ENCODE peak calls at places on chromosomes 7 and 10, in seven cellular contexts. One of them, this sample, is unnamed.

GRCh38 chr10:133278577-133279265 is 2.1 kb upstream of the ADAM8 start:
- DNase-seq in NCI-H1105: no peak
- DNase-seq in cardiac muscle cell: peak
- DNase-seq in HCT116: no peak
- DNase-seq in stimulated activated CD4-positive, alpha-beta T cell treated with anti-CD3 and anti-CD28 coated beads, Interleukin-1b, Interleukin-23, amount 100 ng/mL, for 48 hours: no peak
- DNase-seq in memory B cell: peak
- DNase-seq in AG08396: no peak
- DNase-seq in this sample: no peak

GRCh38 chr7:12111461-12112405 is 99.4 kb upstream of the TMEM106B start:
- DNase-seq in NCI-H1105: no peak
- DNase-seq in cardiac muscle cell: peak
- DNase-seq in HCT116: no peak
- DNase-seq in stimulated activated CD4-positive, alpha-beta T cell treated with anti-CD3 and anti-CD28 coated beads, Interleukin-1b, Interleukin-23, amount 100 ng/mL, for 48 hours: peak
- DNase-seq in memory B cell: no peak
- DNase-seq in AG08396: peak
- DNase-seq in this sample: no peak

GRCh38 chr10:6333973-6334372 is 131.2 kb downstream of the PFKFB3 start:
- DNase-seq in NCI-H1105: no peak
- DNase-seq in cardiac muscle cell: no peak
- DNase-seq in HCT116: no peak
- DNase-seq in stimulated activated CD4-positive, alpha-beta T cell treated with anti-CD3 and anti-CD28 coated beads, Interleukin-1b, Interleukin-23, amount 100 ng/mL, for 48 hours: no peak
- DNase-seq in memory B cell: no peak
- DNase-seq in AG08396: no peak
- DNase-seq in this sample: no peak

GRCh38 chr10:3828404-3829192 is 43.6 kb upstream of the KLF6 start:
- DNase-seq in NCI-H1105: no peak
- DNase-seq in cardiac muscle cell: peak
- DNase-seq in HCT116: no peak
- DNase-seq in stimulated activated CD4-positive, alpha-beta T cell treated with anti-CD3 and anti-CD28 coated beads, Interleukin-1b, Interleukin-23, amount 100 ng/mL, for 48 hours: peak
- DNase-seq in memory B cell: no peak
- DNase-seq in AG08396: peak
- DNase-seq in this sample: no peak

GRCh38 chr7:101564778-101565211 is 64.3 kb downstream of the MYL10 start:
- DNase-seq in NCI-H1105: no peak
- DNase-seq in cardiac muscle cell: no peak
- DNase-seq in HCT116: peak
- DNase-seq in stimulated activated CD4-positive, alpha-beta T cell treated with anti-CD3 and anti-CD28 coated beads, Interleukin-1b, Interleukin-23, amount 100 ng/mL, for 48 hours: no peak
- DNase-seq in memory B cell: no peak
- DNase-seq in AG08396: peak
- DNase-seq in this sample: peak

GRCh38 chr10:127133225-127133624 is 63.2 kb downstream of the INSYN2A start:
- DNase-seq in NCI-H1105: no peak
- DNase-seq in cardiac muscle cell: no peak
- DNase-seq in HCT116: no peak
- DNase-seq in stimulated activated CD4-positive, alpha-beta T cell treated with anti-CD3 and anti-CD28 coated beads, Interleukin-1b, Interleukin-23, amount 100 ng/mL, for 48 hours: no peak
- DNase-seq in memory B cell: no peak
- DNase-seq in AG08396: no peak
- DNase-seq in this sample: no peak

GRCh38 chr10:79266543-79267312 is 80.5 kb upstream of the PPIF start:
- DNase-seq in NCI-H1105: no peak
- DNase-seq in cardiac muscle cell: peak
- DNase-seq in HCT116: no peak
- DNase-seq in stimulated activated CD4-positive, alpha-beta T cell treated with anti-CD3 and anti-CD28 coated beads, Interleukin-1b, Interleukin-23, amount 100 ng/mL, for 48 hours: no peak
- DNase-seq in memory B cell: no peak
- DNase-seq in AG08396: peak
- DNase-seq in this sample: no peak

GRCh38 chr7:47407821-47408674 is 173.9 kb downstream of the TNS3 start:
- DNase-seq in NCI-H1105: no peak
- DNase-seq in cardiac muscle cell: no peak
- DNase-seq in HCT116: no peak
- DNase-seq in stimulated activated CD4-positive, alpha-beta T cell treated with anti-CD3 and anti-CD28 coated beads, Interleukin-1b, Interleukin-23, amount 100 ng/mL, for 48 hours: no peak
- DNase-seq in memory B cell: no peak
- DNase-seq in AG08396: no peak
- DNase-seq in this sample: no peak

GRCh38 chr7:36391436-36392198 is 2.0 kb downstream of the ANLN start:
- DNase-seq in NCI-H1105: peak
- DNase-seq in cardiac muscle cell: no peak
- DNase-seq in HCT116: no peak
- DNase-seq in stimulated activated CD4-positive, alpha-beta T cell treated with anti-CD3 and anti-CD28 coated beads, Interleukin-1b, Interleukin-23, amount 100 ng/mL, for 48 hours: peak
- DNase-seq in memory B cell: no peak
- DNase-seq in AG08396: no peak
- DNase-seq in this sample: no peak

GRCh38 chr7:50556247-50556976 is 8.8 kb downstream of the DDC start:
- DNase-seq in NCI-H1105: no peak
- DNase-seq in cardiac muscle cell: peak
- DNase-seq in HCT116: no peak
- DNase-seq in stimulated activated CD4-positive, alpha-beta T cell treated with anti-CD3 and anti-CD28 coated beads, Interleukin-1b, Interleukin-23, amount 100 ng/mL, for 48 hours: no peak
- DNase-seq in memory B cell: no peak
- DNase-seq in AG08396: no peak
- DNase-seq in this sample: no peak

GRCh38 chr10:13651969-13652720 is 65.4 kb downstream of the PRPF18 start:
- DNase-seq in NCI-H1105: no peak
- DNase-seq in cardiac muscle cell: no peak
- DNase-seq in HCT116: no peak
- DNase-seq in stimulated activated CD4-positive, alpha-beta T cell treated with anti-CD3 and anti-CD28 coated beads, Interleukin-1b, Interleukin-23, amount 100 ng/mL, for 48 hours: peak
- DNase-seq in memory B cell: no peak
- DNase-seq in AG08396: no peak
- DNase-seq in this sample: no peak

GRCh38 chr7:33418251-33418701 is 288.9 kb downstream of the BBS9 start:
- DNase-seq in NCI-H1105: no peak
- DNase-seq in cardiac muscle cell: peak
- DNase-seq in HCT116: no peak
- DNase-seq in stimulated activated CD4-positive, alpha-beta T cell treated with anti-CD3 and anti-CD28 coated beads, Interleukin-1b, Interleukin-23, amount 100 ng/mL, for 48 hours: no peak
- DNase-seq in memory B cell: no peak
- DNase-seq in AG08396: no peak
- DNase-seq in this sample: no peak

GRCh38 chr7:112266595-112267270 is 60.2 kb downstream of the ZNF277 start:
- DNase-seq in NCI-H1105: no peak
- DNase-seq in cardiac muscle cell: peak
- DNase-seq in HCT116: no peak
- DNase-seq in stimulated activated CD4-positive, alpha-beta T cell treated with anti-CD3 and anti-CD28 coated beads, Interleukin-1b, Interleukin-23, amount 100 ng/mL, for 48 hours: no peak
- DNase-seq in memory B cell: no peak
- DNase-seq in AG08396: no peak
- DNase-seq in this sample: peak

GRCh38 chr7:29606287-29606721 is 42.7 kb downstream of the PRR15 start:
- DNase-seq in NCI-H1105: no peak
- DNase-seq in cardiac muscle cell: peak
- DNase-seq in HCT116: no peak
- DNase-seq in stimulated activated CD4-positive, alpha-beta T cell treated with anti-CD3 and anti-CD28 coated beads, Interleukin-1b, Interleukin-23, amount 100 ng/mL, for 48 hours: no peak
- DNase-seq in memory B cell: no peak
- DNase-seq in AG08396: peak
- DNase-seq in this sample: peak

GRCh38 chr7:115145512-115145911 is 223.6 kb downstream of the MDFIC start:
- DNase-seq in NCI-H1105: no peak
- DNase-seq in cardiac muscle cell: peak
- DNase-seq in HCT116: no peak
- DNase-seq in stimulated activated CD4-positive, alpha-beta T cell treated with anti-CD3 and anti-CD28 coated beads, Interleukin-1b, Interleukin-23, amount 100 ng/mL, for 48 hours: no peak
- DNase-seq in memory B cell: no peak
- DNase-seq in AG08396: peak
- DNase-seq in this sample: no peak

GRCh38 chr7:39507866-39508551 is 58.2 kb upstream of the YAE1 start:
- DNase-seq in NCI-H1105: no peak
- DNase-seq in cardiac muscle cell: no peak
- DNase-seq in HCT116: no peak
- DNase-seq in stimulated activated CD4-positive, alpha-beta T cell treated with anti-CD3 and anti-CD28 coated beads, Interleukin-1b, Interleukin-23, amount 100 ng/mL, for 48 hours: no peak
- DNase-seq in memory B cell: no peak
- DNase-seq in AG08396: no peak
- DNase-seq in this sample: no peak

GRCh38 chr10:15168296-15168780 is at the start of gene NMT2:
- DNase-seq in NCI-H1105: peak
- DNase-seq in cardiac muscle cell: no peak
- DNase-seq in HCT116: peak
- DNase-seq in stimulated activated CD4-positive, alpha-beta T cell treated with anti-CD3 and anti-CD28 coated beads, Interleukin-1b, Interleukin-23, amount 100 ng/mL, for 48 hours: no peak
- DNase-seq in memory B cell: peak
- DNase-seq in AG08396: peak
- DNase-seq in this sample: peak

GRCh38 chr7:44604941-44605340 is 1.5 kb upstream of the OGDH start:
- DNase-seq in NCI-H1105: no peak
- DNase-seq in cardiac muscle cell: no peak
- DNase-seq in HCT116: no peak
- DNase-seq in stimulated activated CD4-positive, alpha-beta T cell treated with anti-CD3 and anti-CD28 coated beads, Interleukin-1b, Interleukin-23, amount 100 ng/mL, for 48 hours: no peak
- DNase-seq in memory B cell: no peak
- DNase-seq in AG08396: no peak
- DNase-seq in this sample: no peak

GRCh38 chr7:28855538-28856217 is 102.5 kb downstream of the TRIL start:
- DNase-seq in NCI-H1105: no peak
- DNase-seq in cardiac muscle cell: peak
- DNase-seq in HCT116: peak
- DNase-seq in stimulated activated CD4-positive, alpha-beta T cell treated with anti-CD3 and anti-CD28 coated beads, Interleukin-1b, Interleukin-23, amount 100 ng/mL, for 48 hours: no peak
- DNase-seq in memory B cell: no peak
- DNase-seq in AG08396: peak
- DNase-seq in this sample: no peak

GRCh38 chr7:46454796-46455195 is 533.7 kb upstream of the IGFBP3 start:
- DNase-seq in NCI-H1105: no peak
- DNase-seq in cardiac muscle cell: peak
- DNase-seq in HCT116: no peak
- DNase-seq in stimulated activated CD4-positive, alpha-beta T cell treated with anti-CD3 and anti-CD28 coated beads, Interleukin-1b, Interleukin-23, amount 100 ng/mL, for 48 hours: no peak
- DNase-seq in memory B cell: no peak
- DNase-seq in AG08396: no peak
- DNase-seq in this sample: no peak

GRCh38 chr10:48194830-48195229 is 79.7 kb downstream of the FRMPD2 start:
- DNase-seq in NCI-H1105: no peak
- DNase-seq in cardiac muscle cell: no peak
- DNase-seq in HCT116: peak
- DNase-seq in stimulated activated CD4-positive, alpha-beta T cell treated with anti-CD3 and anti-CD28 coated beads, Interleukin-1b, Interleukin-23, amount 100 ng/mL, for 48 hours: no peak
- DNase-seq in memory B cell: no peak
- DNase-seq in AG08396: no peak
- DNase-seq in this sample: no peak

GRCh38 chr10:108187396-108188012 is 1023.0 kb upstream of the SORCS1 start:
- DNase-seq in NCI-H1105: no peak
- DNase-seq in cardiac muscle cell: no peak
- DNase-seq in HCT116: no peak
- DNase-seq in stimulated activated CD4-positive, alpha-beta T cell treated with anti-CD3 and anti-CD28 coated beads, Interleukin-1b, Interleukin-23, amount 100 ng/mL, for 48 hours: no peak
- DNase-seq in memory B cell: no peak
- DNase-seq in AG08396: no peak
- DNase-seq in this sample: no peak

GRCh38 chr10:804191-804781 is 114.8 kb upstream of the DIP2C start:
- DNase-seq in NCI-H1105: no peak
- DNase-seq in cardiac muscle cell: no peak
- DNase-seq in HCT116: no peak
- DNase-seq in stimulated activated CD4-positive, alpha-beta T cell treated with anti-CD3 and anti-CD28 coated beads, Interleukin-1b, Interleukin-23, amount 100 ng/mL, for 48 hours: no peak
- DNase-seq in memory B cell: no peak
- DNase-seq in AG08396: no peak
- DNase-seq in this sample: no peak

GRCh38 chr10:100930368-100930767 is 17.6 kb downstream of the SLF2 start:
- DNase-seq in NCI-H1105: no peak
- DNase-seq in cardiac muscle cell: no peak
- DNase-seq in HCT116: no peak
- DNase-seq in stimulated activated CD4-positive, alpha-beta T cell treated with anti-CD3 and anti-CD28 coated beads, Interleukin-1b, Interleukin-23, amount 100 ng/mL, for 48 hours: no peak
- DNase-seq in memory B cell: no peak
- DNase-seq in AG08396: peak
- DNase-seq in this sample: no peak

GRCh38 chr10:26274391-26274790 is 57.8 kb downstream of the GAD2 start:
- DNase-seq in NCI-H1105: no peak
- DNase-seq in cardiac muscle cell: no peak
- DNase-seq in HCT116: no peak
- DNase-seq in stimulated activated CD4-positive, alpha-beta T cell treated with anti-CD3 and anti-CD28 coated beads, Interleukin-1b, Interleukin-23, amount 100 ng/mL, for 48 hours: no peak
- DNase-seq in memory B cell: no peak
- DNase-seq in AG08396: no peak
- DNase-seq in this sample: no peak

GRCh38 chr7:117021960-117022359 is 68.7 kb downstream of the ST7 start:
- DNase-seq in NCI-H1105: no peak
- DNase-seq in cardiac muscle cell: no peak
- DNase-seq in HCT116: no peak
- DNase-seq in stimulated activated CD4-positive, alpha-beta T cell treated with anti-CD3 and anti-CD28 coated beads, Interleukin-1b, Interleukin-23, amount 100 ng/mL, for 48 hours: no peak
- DNase-seq in memory B cell: no peak
- DNase-seq in AG08396: no peak
- DNase-seq in this sample: no peak

GRCh38 chr7:2010551-2011265 is 222.0 kb downstream of the MAD1L1 start:
- DNase-seq in NCI-H1105: no peak
- DNase-seq in cardiac muscle cell: no peak
- DNase-seq in HCT116: no peak
- DNase-seq in stimulated activated CD4-positive, alpha-beta T cell treated with anti-CD3 and anti-CD28 coated beads, Interleukin-1b, Interleukin-23, amount 100 ng/mL, for 48 hours: no peak
- DNase-seq in memory B cell: no peak
- DNase-seq in AG08396: no peak
- DNase-seq in this sample: no peak

GRCh38 chr10:22702348-22702747 is 12.0 kb downstream of the PIP4K2A start:
- DNase-seq in NCI-H1105: no peak
- DNase-seq in cardiac muscle cell: peak
- DNase-seq in HCT116: no peak
- DNase-seq in stimulated activated CD4-positive, alpha-beta T cell treated with anti-CD3 and anti-CD28 coated beads, Interleukin-1b, Interleukin-23, amount 100 ng/mL, for 48 hours: no peak
- DNase-seq in memory B cell: no peak
- DNase-seq in AG08396: no peak
- DNase-seq in this sample: no peak

GRCh38 chr7:94584113-94584512 is 71.8 kb downstream of the SGCE start:
- DNase-seq in NCI-H1105: peak
- DNase-seq in cardiac muscle cell: peak
- DNase-seq in HCT116: no peak
- DNase-seq in stimulated activated CD4-positive, alpha-beta T cell treated with anti-CD3 and anti-CD28 coated beads, Interleukin-1b, Interleukin-23, amount 100 ng/mL, for 48 hours: no peak
- DNase-seq in memory B cell: no peak
- DNase-seq in AG08396: no peak
- DNase-seq in this sample: no peak

GRCh38 chr10:63319231-63319630 is 146.5 kb downstream of the JMJD1C start:
- DNase-seq in NCI-H1105: no peak
- DNase-seq in cardiac muscle cell: no peak
- DNase-seq in HCT116: no peak
- DNase-seq in stimulated activated CD4-positive, alpha-beta T cell treated with anti-CD3 and anti-CD28 coated beads, Interleukin-1b, Interleukin-23, amount 100 ng/mL, for 48 hours: no peak
- DNase-seq in memory B cell: no peak
- DNase-seq in AG08396: no peak
- DNase-seq in this sample: no peak

GRCh38 chr10:28181478-28182096 is 121.3 kb downstream of the MPP7 start:
- DNase-seq in NCI-H1105: no peak
- DNase-seq in cardiac muscle cell: no peak
- DNase-seq in HCT116: no peak
- DNase-seq in stimulated activated CD4-positive, alpha-beta T cell treated with anti-CD3 and anti-CD28 coated beads, Interleukin-1b, Interleukin-23, amount 100 ng/mL, for 48 hours: no peak
- DNase-seq in memory B cell: no peak
- DNase-seq in AG08396: no peak
- DNase-seq in this sample: no peak

GRCh38 chr7:22983257-22983855 is 30.6 kb downstream of the HYCC1 start:
- DNase-seq in NCI-H1105: no peak
- DNase-seq in cardiac muscle cell: no peak
- DNase-seq in HCT116: no peak
- DNase-seq in stimulated activated CD4-positive, alpha-beta T cell treated with anti-CD3 and anti-CD28 coated beads, Interleukin-1b, Interleukin-23, amount 100 ng/mL, for 48 hours: no peak
- DNase-seq in memory B cell: no peak
- DNase-seq in AG08396: no peak
- DNase-seq in this sample: no peak

GRCh38 chr10:13882112-13882711 is 295.4 kb downstream of the PRPF18 start:
- DNase-seq in NCI-H1105: no peak
- DNase-seq in cardiac muscle cell: peak
- DNase-seq in HCT116: no peak
- DNase-seq in stimulated activated CD4-positive, alpha-beta T cell treated with anti-CD3 and anti-CD28 coated beads, Interleukin-1b, Interleukin-23, amount 100 ng/mL, for 48 hours: no peak
- DNase-seq in memory B cell: no peak
- DNase-seq in AG08396: peak
- DNase-seq in this sample: no peak

GRCh38 chr10:86105640-86106039 is 261.0 kb downstream of the GRID1 start:
- DNase-seq in NCI-H1105: no peak
- DNase-seq in cardiac muscle cell: no peak
- DNase-seq in HCT116: no peak
- DNase-seq in stimulated activated CD4-positive, alpha-beta T cell treated with anti-CD3 and anti-CD28 coated beads, Interleukin-1b, Interleukin-23, amount 100 ng/mL, for 48 hours: no peak
- DNase-seq in memory B cell: no peak
- DNase-seq in AG08396: no peak
- DNase-seq in this sample: no peak

GRCh38 chr10:116071453-116072148 is 201.4 kb downstream of the GFRA1 start:
- DNase-seq in NCI-H1105: no peak
- DNase-seq in cardiac muscle cell: no peak
- DNase-seq in HCT116: no peak
- DNase-seq in stimulated activated CD4-positive, alpha-beta T cell treated with anti-CD3 and anti-CD28 coated beads, Interleukin-1b, Interleukin-23, amount 100 ng/mL, for 48 hours: no peak
- DNase-seq in memory B cell: no peak
- DNase-seq in AG08396: no peak
- DNase-seq in this sample: no peak

GRCh38 chr7:159078911-159079270 is 65.8 kb downstream of the VIPR2 start:
- DNase-seq in NCI-H1105: no peak
- DNase-seq in cardiac muscle cell: no peak
- DNase-seq in HCT116: no peak
- DNase-seq in stimulated activated CD4-positive, alpha-beta T cell treated with anti-CD3 and anti-CD28 coated beads, Interleukin-1b, Interleukin-23, amount 100 ng/mL, for 48 hours: no peak
- DNase-seq in memory B cell: no peak
- DNase-seq in AG08396: no peak
- DNase-seq in this sample: peak

GRCh38 chr7:2633538-2634264 is 1.9 kb downstream of the TTYH3 start:
- DNase-seq in NCI-H1105: no peak
- DNase-seq in cardiac muscle cell: peak
- DNase-seq in HCT116: no peak
- DNase-seq in stimulated activated CD4-positive, alpha-beta T cell treated with anti-CD3 and anti-CD28 coated beads, Interleukin-1b, Interleukin-23, amount 100 ng/mL, for 48 hours: peak
- DNase-seq in memory B cell: no peak
- DNase-seq in AG08396: peak
- DNase-seq in this sample: peak

This sample was measured in HAP-1.